ENCODE peak calls at places on chromosomes 16 and 17, in five cellular contexts. S, L, I, R and C are unnamed samples.

GRCh38 chr16:88264641-88265285 is 118.0 kb upstream of the ZNF469 start:
- DNase-seq in L (peak), S (peak), R (peak), I (peak), C (peak)

GRCh38 chr17:28326114-28326513 is 7.1 kb downstream of the TMEM97 start:
- DNase-seq in S (no peak), I (no peak), R (peak), L (no peak), C (no peak)

GRCh38 chr17:66283296-66283934 is 19.0 kb upstream of the PRKCA start:
- DNase-seq in S (no peak), L (no peak), R (no peak), I (no peak), C (no peak)

GRCh38 chr16:87993901-87994300 is 42.7 kb downstream of the BANP start:
- DNase-seq in S (no peak), R (no peak), L (no peak), I (no peak), C (no peak)

GRCh38 chr17:17884281-17885028 is 47.7 kb upstream of the SREBF1 start:
- DNase-seq in L (no peak), S (no peak), R (no peak), I (no peak), C (no peak)

GRCh38 chr17:17929655-17930380 is 42.4 kb downstream of the TOM1L2 start:
- DNase-seq in I (no peak), L (peak), S (no peak), R (no peak), C (no peak)

GRCh38 chr17:63780507-63780906 is 6.5 kb downstream of the DDX42 start:
- DNase-seq in L (peak), S (peak), R (no peak), I (no peak), C (no peak)

GRCh38 chr17:39614545-39615157 is 6.9 kb upstream of the NEUROD2 start:
- DNase-seq in S (no peak), I (no peak), L (no peak), R (no peak), C (no peak)

GRCh38 chr17:45227631-45228120 is 6.0 kb downstream of the FMNL1 start:
- DNase-seq in I (no peak), S (no peak), L (no peak), R (no peak), C (no peak)

GRCh38 chr17:45227101-45227591 is 5.5 kb downstream of the FMNL1 start:
- DNase-seq in I (no peak), L (no peak), R (no peak), S (no peak), C (no peak)

GRCh38 chr17:45229681-45230409 is 8.2 kb downstream of the FMNL1 start:
- DNase-seq in R (no peak), S (no peak), I (no peak), L (no peak), C (peak)

GRCh38 chr17:45228985-45229517 is 7.4 kb downstream of the FMNL1 start:
- DNase-seq in S (peak), R (no peak), I (no peak), L (peak), C (peak)

DNA sequence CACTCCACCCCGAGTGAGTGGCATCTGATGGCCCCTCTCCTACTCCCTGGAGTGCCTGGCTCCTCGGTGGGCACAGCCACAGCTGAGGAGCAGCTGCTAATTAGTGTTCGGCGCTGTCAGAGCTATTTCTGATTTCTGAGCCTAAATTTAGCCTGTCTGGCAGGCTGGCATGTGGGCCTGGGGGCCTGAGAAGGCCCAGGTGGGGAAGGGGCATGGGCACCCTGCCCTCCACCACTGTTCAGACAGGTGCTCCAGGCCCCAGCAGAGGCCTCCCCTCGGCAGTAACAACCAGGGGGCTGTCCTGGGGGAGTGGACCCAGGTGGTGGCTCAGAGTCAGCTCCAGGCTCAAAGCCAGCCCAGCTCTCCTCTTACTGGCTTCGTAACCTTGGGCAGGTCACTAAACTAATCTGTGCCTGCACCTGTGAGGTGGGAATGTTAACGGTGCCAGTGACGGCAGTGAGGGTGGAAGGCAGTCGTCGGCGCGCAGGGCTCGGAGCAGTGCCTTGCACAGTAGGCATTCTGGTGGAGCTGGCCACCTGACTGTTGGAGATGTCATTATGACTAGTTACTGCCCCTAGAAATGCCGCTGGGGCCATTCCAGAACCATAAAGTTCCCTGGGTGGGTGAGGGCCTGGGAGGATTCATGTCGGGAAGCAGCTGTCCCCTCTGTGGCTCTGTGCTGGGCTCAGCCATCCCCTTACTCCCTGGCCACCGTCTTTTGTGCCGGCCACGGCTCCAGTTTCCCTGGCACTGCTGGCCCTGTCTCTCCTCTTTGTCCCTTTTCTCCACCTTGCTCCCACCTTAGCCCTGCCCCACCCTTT is 6.6 kb downstream of the FMNL1 start:
- DNase-seq in L (no peak), S (no peak), I (no peak), R (no peak), C (no peak)
- H3K4me3 ChIP-seq in L (no peak), S (peak), I (no peak), R (no peak), C (no peak)

GRCh38 chr16:1326380-1326779 is 7.1 kb upstream of the BAIAP3 start:
- DNase-seq in S (no peak), R (no peak), I (no peak), L (no peak), C (no peak)

GRCh38 chr16:1325261-1325660 is 8.2 kb upstream of the BAIAP3 start:
- DNase-seq in R (no peak), L (no peak), S (no peak), I (no peak), C (no peak)

GRCh38 chr16:1325673-1326371 is 7.6 kb upstream of the BAIAP3 start:
- DNase-seq in S (no peak), L (no peak), I (no peak), R (no peak), C (no peak)

GRCh38 chr16:1327619-1327947 is 5.9 kb upstream of the BAIAP3 start:
- DNase-seq in L (no peak), S (no peak), R (no peak), I (no peak), C (peak)

DNA sequence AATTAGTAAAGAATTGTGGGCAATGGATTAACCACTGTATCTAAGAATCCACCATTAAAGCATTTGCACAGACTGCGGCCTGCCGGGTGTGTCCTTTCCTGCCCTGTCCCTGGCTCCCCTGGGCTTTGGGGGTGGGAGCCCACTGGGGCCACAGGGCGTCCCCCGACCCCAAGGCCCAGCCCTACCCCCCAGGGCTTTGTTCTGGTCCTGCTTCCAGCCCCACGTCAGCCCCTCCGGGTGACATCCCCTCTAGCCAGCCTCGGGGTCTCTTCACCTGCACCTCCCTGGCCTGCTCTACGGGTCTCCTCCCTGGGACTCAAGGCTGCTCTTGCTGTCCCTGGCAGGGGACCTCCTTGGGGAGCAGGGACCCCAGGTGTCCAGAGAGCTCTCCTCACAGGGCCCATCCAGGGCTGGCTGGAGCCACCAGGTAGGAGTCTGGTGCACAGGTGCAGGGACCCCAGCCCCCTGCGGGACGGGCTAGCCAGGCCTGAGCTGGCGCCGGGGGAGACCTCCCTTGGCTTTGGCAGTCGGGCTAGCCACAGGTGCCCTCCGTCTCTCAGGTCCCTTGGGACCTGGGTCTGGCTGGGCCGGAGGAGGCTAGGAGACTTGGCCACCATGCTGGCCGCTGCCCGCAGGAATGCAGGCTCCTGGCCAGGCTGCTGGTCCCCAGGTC is 6.4 kb upstream of the BAIAP3 start:
- DNase-seq in R (no peak), S (no peak), L (no peak), I (no peak), C (no peak)
- H2BK15ac ChIP-seq in R (no peak), S (no peak), L (no peak), I (no peak), C (no peak)

DNA sequence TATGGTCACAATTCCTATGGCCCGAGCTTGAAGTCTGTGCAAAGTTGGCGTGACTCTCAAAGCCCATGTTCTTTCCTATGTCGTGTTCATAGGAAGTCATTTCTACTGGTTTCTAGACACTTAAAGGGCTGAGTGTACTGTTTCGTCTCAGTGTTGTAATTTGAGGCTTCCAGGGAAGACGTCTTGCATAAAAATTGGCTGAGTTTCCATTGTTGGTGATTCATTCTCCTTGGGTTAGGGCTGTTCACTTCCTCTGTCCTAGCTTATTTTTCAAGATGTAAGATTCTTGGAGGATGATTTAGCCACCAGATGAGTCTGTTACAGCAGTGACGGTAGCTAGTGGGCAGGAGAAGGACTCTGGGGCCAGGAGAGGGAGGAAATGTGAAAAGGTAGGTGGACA is 43.1 kb downstream of the PIK3R5 start:
- DNase-seq in R (no peak), S (peak), I (no peak), L (peak), C (no peak)
- H3K27ac ChIP-seq in R (no peak), S (no peak), I (no peak), L (no peak), C (no peak)

DNA sequence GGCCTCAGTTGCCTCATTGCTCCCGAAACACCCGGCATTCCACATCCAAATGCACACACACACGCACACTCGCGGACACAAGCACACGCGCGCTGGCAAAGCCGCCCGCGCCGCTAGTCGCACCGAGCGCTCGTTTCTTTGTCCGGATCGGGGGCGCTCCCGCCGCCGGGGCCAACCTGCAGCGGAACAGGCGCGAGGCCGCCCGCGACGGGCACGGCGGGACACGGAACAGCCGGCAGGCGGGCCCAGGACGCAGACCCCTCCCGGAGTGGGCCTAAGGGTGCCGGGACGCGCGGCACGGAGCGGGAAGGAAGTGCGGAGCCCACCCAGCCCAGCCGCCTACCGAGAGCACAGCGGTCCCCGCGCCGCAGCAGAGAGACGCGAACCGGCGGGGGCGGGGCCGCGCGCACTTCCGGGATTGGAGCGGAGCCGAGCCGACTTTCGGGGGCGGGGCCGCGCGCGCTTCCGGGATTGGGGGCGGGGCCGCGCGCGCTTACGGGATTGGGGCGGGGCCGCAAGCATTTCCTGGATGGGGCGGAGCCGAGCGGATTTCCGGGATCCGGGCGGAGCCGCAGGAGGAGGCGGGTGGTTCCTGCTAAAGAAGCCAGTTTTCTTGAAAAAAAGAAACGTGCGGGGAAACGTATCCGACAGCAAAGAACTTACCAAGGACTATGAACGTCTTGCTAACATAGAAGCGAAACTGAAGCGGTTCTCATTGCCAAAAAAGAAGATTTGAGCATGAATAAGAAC is at the start of gene CYBC1:
- DNase-seq in S (peak), R (peak), I (peak), L (peak), C (peak)
- H3K4me3 ChIP-seq in S (peak), R (peak), I (peak), L (peak), C (peak)